ENCODE peak calls at places on chromosome 4, in six cellular contexts. Z, H, L, N, K and V are unnamed samples.
A peak's percentile ranks its signal among the peaks of the same experiment; 100 is the strongest.

GRCh38 chr4:110605077-110605476 is 17.8 kb downstream of the PITX2 start:
- DNase-seq in Z (no peak), H (no peak), L (no peak), N (no peak), K (no peak), V (no peak)

GRCh38 chr4:34250562-34250961 is 1993.8 kb downstream of the ARAP2 start:
- DNase-seq in Z (no peak), H (no peak), L (peak; percentile 93), N (peak; percentile 80), K (peak; percentile 68), V (no peak)

GRCh38 chr4:82469776-82470345 is 39.5 kb downstream of the ENOPH1 start:
- DNase-seq in Z (no peak), H (peak; percentile 78), L (peak; percentile 56), N (peak; percentile 64), K (peak; percentile 80), V (no peak)

GRCh38 chr4:37244583-37245390 is at the start of gene NWD2:
- DNase-seq in Z (no peak), H (no peak), L (no peak), N (peak; percentile 5), K (peak; percentile 25), V (no peak)

GRCh38 chr4:154348657-154349056 is 142.9 kb downstream of the DCHS2 start:
- DNase-seq in Z (no peak), H (no peak), L (no peak), N (no peak), K (no peak), V (no peak)

GRCh38 chr4:128877934-128878333 is 68.4 kb downstream of the JADE1 start:
- DNase-seq in Z (no peak), H (no peak), L (no peak), N (no peak), K (no peak), V (no peak)

GRCh38 chr4:106358899-106359298 is 9.7 kb downstream of the GIMD1 start:
- DNase-seq in Z (no peak), H (no peak), L (peak; percentile 69), N (peak; percentile 29), K (peak; percentile 79), V (no peak)

GRCh38 chr4:188109157-188109755 is at the start of gene TRIML2:
- DNase-seq in Z (no peak), H (no peak), L (no peak), N (no peak), K (no peak), V (no peak)

DNA sequence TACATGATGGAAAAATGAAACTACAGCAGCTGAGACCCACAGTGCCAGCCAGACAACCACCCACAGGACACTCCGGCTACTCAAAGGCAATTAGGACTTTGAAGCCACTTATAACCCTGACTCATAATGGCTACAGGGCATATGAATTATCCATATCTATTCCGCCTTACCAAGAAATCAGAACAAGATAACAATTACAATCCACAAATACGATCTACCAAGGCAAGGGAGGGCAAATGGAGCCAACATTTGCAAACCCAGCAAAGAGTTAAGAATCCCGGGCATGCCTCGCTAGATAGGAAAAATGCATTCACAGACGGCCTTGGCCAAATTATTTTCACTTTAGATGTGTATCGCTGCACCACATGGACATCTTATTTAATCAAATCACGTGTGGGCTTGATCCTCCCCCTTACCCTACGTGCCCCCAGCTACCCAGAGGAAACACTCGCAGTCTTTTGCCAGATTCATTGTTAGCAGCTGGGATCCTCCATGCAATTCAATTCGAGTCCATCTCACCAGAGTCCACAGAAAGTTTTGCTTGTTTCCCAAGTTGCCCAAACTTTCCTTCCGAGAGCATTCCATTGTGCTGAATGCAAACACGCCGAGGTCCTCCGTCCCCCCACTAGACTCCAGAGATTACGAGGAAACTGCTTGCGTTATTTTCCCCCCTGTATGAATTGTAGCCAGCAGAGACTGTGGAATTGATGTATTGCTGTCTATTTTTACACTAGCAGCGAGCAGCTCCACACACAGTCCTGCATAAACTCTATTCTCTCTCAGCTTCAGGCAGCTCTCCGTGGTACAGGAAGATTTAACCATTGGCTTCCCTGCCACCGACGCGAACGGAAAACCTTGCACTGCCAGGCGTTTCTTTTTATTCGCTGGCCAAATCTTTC is 1.2 kb downstream of the PPARGC1A start:
- DNase-seq in Z (no peak), H (peak; percentile 91), L (peak; percentile 59), N (peak; percentile 73), K (peak; percentile 60), V (no peak)
- H3K4me3 ChIP-seq in Z (no peak overlapping the region), H (peak overlapping the region; percentile 59), L (peak overlapping the region; percentile 51), N (peak overlapping the region; percentile 47), K (peak overlapping the region; percentile 73), V (peak overlapping the region; percentile 26)

GRCh38 chr4:108163352-108163751 is 5.4 kb downstream of the LEF1 start:
- DNase-seq in Z (no peak), H (no peak), L (no peak), N (no peak), K (no peak), V (no peak)
- H3K4me3 ChIP-seq in Z (peak overlapping the region; percentile 73), H (no peak overlapping the region), L (no peak overlapping the region), N (no peak overlapping the region), K (no peak overlapping the region), V (peak overlapping the region; percentile 77)

DNA sequence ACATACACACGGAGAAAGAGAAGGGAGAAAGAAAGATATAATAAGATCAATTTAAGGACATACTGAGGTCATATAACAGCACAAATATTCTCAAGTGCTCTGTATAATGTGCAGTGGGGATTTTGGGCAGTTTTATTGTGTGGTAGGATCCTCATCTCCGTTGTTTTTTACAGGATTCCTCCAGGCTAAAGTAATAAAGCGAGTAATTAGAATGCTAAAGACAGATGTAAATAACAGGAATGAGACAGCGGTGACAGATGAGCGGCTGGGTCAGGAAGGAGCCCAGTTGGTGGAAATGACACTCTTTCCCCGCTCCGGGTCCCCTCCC is 15.9 kb downstream of the POU4F2 start:
- DNase-seq in Z (no peak), H (peak; percentile 0), L (no peak), N (no peak), K (no peak), V (no peak)
- H3K4me3 ChIP-seq in Z (no peak overlapping the region), H (peak overlapping the region; percentile 53), L (peak overlapping the region; percentile 24), N (peak overlapping the region; percentile 38), K (peak overlapping the region; percentile 62), V (no peak overlapping the region)

DNA sequence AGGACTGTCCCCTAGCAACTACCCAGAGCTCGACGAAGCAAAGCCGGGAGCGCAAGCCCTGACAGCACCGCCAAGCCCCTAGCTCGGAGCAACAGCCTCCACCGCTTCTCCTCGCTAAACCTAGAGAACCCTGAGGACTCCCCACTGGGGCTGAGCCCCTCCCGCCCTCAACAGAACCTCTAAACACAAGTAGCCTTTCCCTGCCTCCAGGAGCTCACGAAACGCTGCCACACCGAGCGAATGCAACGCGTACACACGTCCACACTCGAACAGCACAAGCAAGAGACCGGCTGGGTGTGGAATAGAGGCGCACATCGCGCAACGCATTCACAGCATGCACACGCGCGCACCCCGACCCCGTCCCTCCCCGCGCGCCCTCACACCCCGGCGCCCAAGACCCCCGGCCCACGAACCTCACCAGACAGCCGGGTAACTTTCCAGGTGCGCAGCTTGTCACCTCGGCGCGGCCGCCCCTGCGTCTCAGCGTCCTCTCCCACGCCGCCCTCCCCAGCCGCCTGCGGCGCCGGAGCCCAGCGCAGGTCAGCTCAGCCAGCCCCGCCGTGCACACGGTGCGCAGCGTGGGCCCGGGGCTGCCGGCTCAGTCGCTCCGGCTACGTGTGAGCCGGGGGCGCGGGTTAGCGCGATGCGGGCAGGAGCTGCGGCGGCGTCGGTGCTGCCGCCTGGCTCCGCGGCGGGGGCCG is 354 bp downstream of the PRKG2 start:
- DNase-seq in Z (no peak), H (no peak), L (peak; percentile 27), N (peak; percentile 50), K (peak; percentile 69), V (no peak)
- H3K4me3 ChIP-seq in Z (no peak overlapping the region), H (peak overlapping the region; percentile 74), L (peak overlapping the region; percentile 56), N (peak overlapping the region; percentile 65), K (peak overlapping the region; percentile 74), V (no peak overlapping the region)

GRCh38 chr4:52713456-52713937 is 37.7 kb downstream of the ERVMER34-1 start:
- DNase-seq in Z (no peak), H (no peak), L (no peak), N (peak; percentile 8), K (no peak), V (no peak)

GRCh38 chr4:52715914-52716313 is 35.3 kb downstream of the ERVMER34-1 start:
- DNase-seq in Z (no peak), H (no peak), L (no peak), N (no peak), K (no peak), V (no peak)

GRCh38 chr4:52714597-52715254 is 36.5 kb downstream of the ERVMER34-1 start:
- DNase-seq in Z (no peak), H (no peak), L (peak; percentile 19), N (peak; percentile 31), K (no peak), V (no peak)

GRCh38 chr4:52716364-52717151 is 34.7 kb downstream of the ERVMER34-1 start:
- DNase-seq in Z (no peak), H (no peak), L (no peak), N (no peak), K (no peak), V (no peak)

DNA sequence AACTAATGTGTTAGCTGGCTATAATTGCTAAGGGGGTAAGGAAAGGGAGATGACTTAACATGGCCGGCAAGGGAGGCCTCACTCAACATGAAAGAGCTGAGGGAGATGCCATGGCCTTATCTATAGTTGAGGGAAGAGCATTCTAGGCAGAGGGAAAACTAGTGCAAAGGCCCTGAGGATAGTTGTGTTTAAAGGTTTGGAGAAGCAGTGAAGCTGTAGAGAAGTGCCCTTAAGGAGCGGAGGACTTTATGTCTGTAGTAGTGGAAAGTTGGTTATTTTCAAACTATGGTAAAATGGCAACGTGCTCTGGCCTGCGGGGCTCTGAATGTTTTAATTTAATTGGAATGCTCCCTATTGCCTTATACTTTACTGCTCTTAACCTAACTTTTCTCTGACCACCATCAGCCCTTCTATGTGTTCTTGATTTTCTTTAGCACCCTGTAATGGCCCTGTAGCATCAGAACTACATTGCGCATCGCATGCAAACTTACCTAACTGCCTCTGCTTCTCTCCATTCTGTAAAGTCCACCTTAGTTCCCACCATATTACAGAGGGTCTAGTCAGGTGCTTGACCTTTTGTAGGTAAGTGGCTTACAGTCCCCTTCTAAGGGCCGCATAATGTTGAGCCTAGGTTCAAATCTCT is 35.8 kb downstream of the ERVMER34-1 start:
- DNase-seq in Z (no peak), H (no peak), L (no peak), N (no peak), K (no peak), V (no peak)
- H3K4me3 ChIP-seq in Z (no peak overlapping the region), H (no peak overlapping the region), L (no peak overlapping the region), N (no peak overlapping the region), K (no peak overlapping the region), V (no peak overlapping the region)

DNA sequence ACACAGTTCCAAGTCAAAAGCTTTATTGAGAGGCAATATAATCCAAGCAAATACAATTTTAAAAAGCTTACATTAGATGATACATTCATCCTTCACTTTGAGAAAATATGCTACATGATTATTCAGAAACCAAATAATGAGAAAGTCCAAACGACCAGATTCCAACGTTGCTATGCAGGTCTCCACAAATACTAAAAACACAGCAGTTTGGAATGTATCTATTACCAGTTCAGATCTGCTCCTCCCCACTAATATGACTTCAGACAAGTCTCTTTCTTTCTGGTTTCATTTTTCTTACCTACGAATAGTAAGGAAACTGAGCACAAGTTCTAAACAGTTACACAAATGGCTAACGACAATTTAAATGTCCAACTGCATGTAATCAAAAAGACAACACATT is 9.5 kb downstream of the NAF1 start:
- DNase-seq in Z (no peak), H (no peak), L (peak; percentile 71), N (peak; percentile 15), K (peak; percentile 80), V (no peak)
- H3K4me3 ChIP-seq in Z (no peak overlapping the region), H (peak overlapping the region; percentile 20), L (no peak overlapping the region), N (no peak overlapping the region), K (peak overlapping the region; percentile 57), V (no peak overlapping the region)